ENCODE peak calls at places on chromosomes 3 and 15, in four cellular contexts. V, N, R and I are unnamed samples.

GRCh38 chr3:5314897-5315296 is 127.4 kb downstream of the EDEM1 start:
- DNase-seq in V (no peak), N (no peak), R (no peak), I (no peak)

GRCh38 chr3:177338697-177339219 is 141.5 kb upstream of the TBL1XR1 start:
- DNase-seq in N (no peak), R (no peak), V (peak; percentile 81), I (no peak)

GRCh38 chr3:153599685-153600084 is 437.7 kb downstream of the RAP2B start:
- DNase-seq in N (no peak), V (peak; percentile 87), R (no peak), I (no peak)

GRCh38 chr15:89837134-89837829 is 22.6 kb upstream of the ANPEP start:
- DNase-seq in V (peak; percentile 61), N (no peak), R (no peak), I (peak; percentile 6)

GRCh38 chr3:27311400-27311799 is 57.8 kb downstream of the NEK10 start:
- DNase-seq in N (no peak), R (no peak), V (peak; percentile 57), I (no peak)

GRCh38 chr3:46365737-46366524 is 4.8 kb upstream of the CCR5 start:
- DNase-seq in R (no peak), V (no peak), N (no peak), I (no peak)

GRCh38 chr3:12300137-12300536 is 11.3 kb downstream of the PPARG start:
- DNase-seq in R (no peak), N (no peak), V (no peak), I (no peak)

GRCh38 chr3:71101014-71101413 is 482.5 kb downstream of the FOXP1 start:
- DNase-seq in R (no peak), N (no peak), V (no peak), I (no peak)

GRCh38 chr3:161386991-161387390 is 15.7 kb upstream of the SPTSSB start:
- DNase-seq in V (no peak), N (no peak), R (no peak), I (no peak)

GRCh38 chr3:25430942-25431570 is 3.0 kb downstream of the RARB start:
- DNase-seq in N (no peak), R (no peak), V (no peak), I (no peak)
- H3K4me3 ChIP-seq in N (peak overlapping the region; percentile 73), R (peak overlapping the region; percentile 30), V (no peak overlapping the region), I (no peak overlapping the region)

GRCh38 chr3:23601020-23601822 is 204.5 kb upstream of the UBE2E1 start:
- DNase-seq in N (no peak), R (no peak), V (peak; percentile 31), I (no peak)
- H3K4me3 ChIP-seq in N (no peak overlapping the region), R (peak overlapping the region; percentile 6), V (no peak overlapping the region), I (no peak overlapping the region)

GRCh38 chr3:15097889-15098288 is 1.1 kb downstream of the RBSN start:
- DNase-seq in R (no peak), V (no peak), N (no peak), I (peak; percentile 63)

GRCh38 chr3:15098503-15099363 is at the start of gene RBSN:
- DNase-seq in R (peak; percentile 99), V (peak; percentile 95), N (peak; percentile 97), I (peak; percentile 93)

GRCh38 chr3:15099364-15100098 is 583 bp upstream of the RBSN start:
- DNase-seq in R (no peak), V (no peak), N (no peak), I (no peak)

GRCh38 chr3:15102833-15103232 is 3.9 kb upstream of the RBSN start:
- DNase-seq in N (no peak), V (no peak), R (no peak), I (no peak)

GRCh38 chr3:15102256-15102655 is 3.3 kb upstream of the RBSN start:
- DNase-seq in N (peak; percentile 95), V (peak; percentile 5), R (peak; percentile 90), I (no peak)
- H3K4me3 ChIP-seq in N (no peak overlapping the region), V (no peak overlapping the region), R (no peak overlapping the region), I (no peak overlapping the region)

GRCh38 chr3:129278970-129279906 is 568 bp downstream of the HMCES start:
- DNase-seq in N (peak; percentile 75), V (peak; percentile 71), R (peak; percentile 82), I (no peak)

GRCh38 chr3:129281726-129282125 is 3.1 kb downstream of the HMCES start:
- DNase-seq in R (no peak), N (no peak), V (no peak), I (no peak)

GRCh38 chr3:129277829-129278271 is 820 bp upstream of the HMCES start:
- DNase-seq in R (no peak), V (peak; percentile 26), N (no peak), I (no peak)

GRCh38 chr3:129278439-129278969 is at the start of gene HMCES:
- DNase-seq in V (peak; percentile 89), N (peak; percentile 96), R (peak; percentile 98), I (peak; percentile 79)

DNA sequence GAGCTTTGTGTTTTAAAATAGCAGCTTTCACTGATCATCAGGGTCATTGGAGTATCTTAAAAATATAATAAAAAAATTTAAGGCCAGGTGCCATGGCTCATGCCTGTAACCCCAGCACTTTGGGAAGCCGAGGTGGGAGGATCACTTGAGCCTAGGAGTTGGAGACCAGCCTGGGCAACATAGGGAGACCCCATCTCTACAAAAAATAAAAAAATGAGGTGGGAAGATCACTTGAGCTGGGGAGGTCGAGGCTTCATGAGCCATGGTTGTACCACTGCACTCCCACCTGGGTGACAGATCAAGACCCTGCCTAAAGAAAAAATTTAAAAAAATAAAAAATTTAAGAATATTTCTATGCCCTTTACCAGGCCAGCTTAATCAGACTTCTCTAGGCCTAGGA is 1.5 kb downstream of the HMCES start:
- DNase-seq in R (no peak), N (no peak), V (no peak), I (no peak)
- H3K4me3 ChIP-seq in R (peak overlapping the region; percentile 76), N (no peak overlapping the region), V (no peak overlapping the region), I (no peak overlapping the region)

DNA sequence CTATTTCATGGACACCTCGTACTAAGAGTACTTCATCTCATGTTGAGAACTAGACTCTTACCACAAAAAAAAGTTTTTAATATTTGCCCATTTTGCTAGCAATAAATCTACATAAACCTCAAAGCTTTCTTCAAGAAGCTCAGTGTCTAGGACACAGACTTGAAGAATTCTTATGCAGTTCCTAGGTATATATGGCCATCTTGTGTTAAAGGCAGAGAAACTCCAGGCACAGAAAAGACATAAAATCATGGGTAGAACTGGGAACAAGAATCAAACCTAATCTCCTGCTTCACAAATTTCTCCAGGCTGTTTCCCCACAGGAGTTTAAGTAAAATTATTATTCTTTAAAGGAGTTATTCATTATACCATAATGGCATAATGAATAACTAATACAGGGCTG is 4.4 kb downstream of the MBD4 start:
- DNase-seq in R (no peak), N (no peak), V (no peak), I (no peak)
- H3K4me3 ChIP-seq in R (no peak overlapping the region), N (no peak overlapping the region), V (no peak overlapping the region), I (no peak overlapping the region)